ENCODE peak calls at places on chromosomes 13 and 19, in six cellular contexts. L, Q, O, C, R and I are unnamed samples. For H3K4me1 and H3K36me3, the result is how much of the 10 kb centered on the place peaks cover.

GRCh38 chr13:23599083-23599925 is 29.1 kb downstream of the TNFRSF19 start:
- DNase-seq in L (no peak), Q (no peak), O (no peak), C (no peak), R (no peak), I (no peak)

GRCh38 chr13:61029064-61029463 is 386.6 kb downstream of the PCDH20 start:
- DNase-seq in L (no peak), Q (no peak), O (no peak), C (no peak), R (no peak), I (no peak)

GRCh38 chr13:66040506-66040905 is 1189.6 kb downstream of the PCDH9 start:
- DNase-seq in L (no peak), Q (no peak), O (no peak), C (no peak), R (no peak), I (no peak)

GRCh38 chr13:30354481-30355404 is 47.4 kb upstream of the KATNAL1 start:
- DNase-seq in L (no peak), Q (no peak), O (no peak), C (no peak), R (no peak), I (no peak)

GRCh38 chr19:18053571-18054219 is 33.0 kb downstream of the IL12RB1 start:
- DNase-seq in L (no peak), Q (no peak), O (peak), C (no peak), R (no peak), I (no peak)

GRCh38 chr19:36028313-36029041 is 4.2 kb downstream of the CLIP3 start:
- DNase-seq in L (no peak), Q (no peak), O (no peak), C (no peak), R (no peak), I (no peak)

GRCh38 chr19:54606230-54606629 is 12.8 kb downstream of the LILRA1 start:
- DNase-seq in L (no peak), Q (no peak), O (no peak), C (no peak), R (no peak), I (no peak)

GRCh38 chr13:76711515-76712182 is 174.6 kb downstream of the KCTD12 start:
- DNase-seq in L (no peak), Q (no peak), O (peak), C (peak), R (no peak), I (peak)

GRCh38 chr13:98536729-98537128 is 40.2 kb downstream of the STK24 start:
- DNase-seq in L (no peak), Q (no peak), O (no peak), C (no peak), R (no peak), I (no peak)
- H3K4me1 ChIP-seq in L (half or more), Q (half or more), O (under half), C (half or more), R (under half), I (half or more)

GRCh38 chr19:32017341-32017948 is 328.0 kb upstream of the ZNF507 start:
- DNase-seq in L (no peak), Q (no peak), O (peak), C (no peak), R (no peak), I (no peak)

GRCh38 chr19:32022044-32022945 is 323.1 kb upstream of the ZNF507 start:
- DNase-seq in L (no peak), Q (no peak), O (no peak), C (no peak), R (no peak), I (no peak)

GRCh38 chr19:32018014-32018413 is 327.4 kb upstream of the ZNF507 start:
- DNase-seq in L (peak), Q (no peak), O (peak), C (no peak), R (no peak), I (no peak)

GRCh38 chr19:32022946-32023832 is 322.2 kb upstream of the ZNF507 start:
- DNase-seq in L (no peak), Q (no peak), O (no peak), C (no peak), R (peak), I (no peak)

DNA sequence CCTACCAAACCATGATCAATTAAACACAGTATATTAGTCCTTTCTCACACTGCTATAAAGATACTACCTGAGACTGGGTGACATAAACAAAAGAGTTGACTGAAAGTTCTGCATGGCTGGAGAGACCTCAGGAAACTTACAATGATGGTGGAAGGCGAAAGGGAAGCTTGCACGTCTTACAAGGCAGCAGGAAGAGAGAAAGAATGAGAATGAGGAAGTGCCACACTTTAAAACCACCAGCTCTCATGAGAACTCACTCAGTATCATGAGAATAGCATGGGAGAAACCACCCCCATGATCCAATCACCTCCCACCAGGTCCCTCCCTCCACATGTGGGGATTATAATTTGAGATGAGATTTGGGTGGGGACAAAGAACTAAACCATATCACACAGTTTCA is 324.9 kb upstream of the ZNF507 start:
- DNase-seq in L (no peak), Q (no peak), O (no peak), C (no peak), R (no peak), I (no peak)
- H3K36me3 ChIP-seq in L (under half), Q (under half), O (under half), C (under half), R (under half), I (under half)

GRCh38 chr13:98484289-98485219 is 92.4 kb downstream of the STK24 start:
- DNase-seq in L (no peak), Q (peak), O (peak), C (peak), R (peak), I (peak)
- H3K4me1 ChIP-seq in L (half or more), Q (half or more), O (half or more), C (half or more), R (half or more), I (half or more)

GRCh38 chr19:10686661-10687517 is 14.3 kb upstream of the QTRT1 start:
- DNase-seq in L (no peak), Q (no peak), O (peak), C (peak), R (no peak), I (peak)
- H3K36me3 ChIP-seq in L (under half), Q (half or more), O (under half), C (half or more), R (half or more), I (half or more)

DNA sequence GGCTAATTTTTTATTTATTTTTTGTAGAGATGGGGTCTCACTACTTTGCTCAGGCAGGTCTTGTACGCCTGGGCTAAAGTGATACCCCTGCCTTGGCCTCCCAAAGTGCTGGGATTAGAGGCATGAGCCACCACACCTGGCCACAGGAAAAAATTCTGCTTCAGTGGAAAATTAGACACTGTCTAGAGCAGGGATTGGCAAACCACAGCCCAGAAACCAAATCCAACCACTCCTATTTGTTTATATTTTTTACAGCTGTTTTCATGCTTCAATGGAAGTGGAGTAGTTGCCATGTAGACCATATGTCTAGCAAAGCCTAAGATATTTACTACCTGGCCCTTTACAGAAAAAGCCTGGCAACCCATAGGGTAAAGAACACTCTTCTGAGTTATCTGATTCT is 123.7 kb upstream of the MRI1 start:
- DNase-seq in L (no peak), Q (no peak), O (no peak), C (no peak), R (no peak), I (no peak)
- H3K4me1 ChIP-seq in L (under half), Q (under half), O (under half), C (under half), R (under half), I (under half)

DNA sequence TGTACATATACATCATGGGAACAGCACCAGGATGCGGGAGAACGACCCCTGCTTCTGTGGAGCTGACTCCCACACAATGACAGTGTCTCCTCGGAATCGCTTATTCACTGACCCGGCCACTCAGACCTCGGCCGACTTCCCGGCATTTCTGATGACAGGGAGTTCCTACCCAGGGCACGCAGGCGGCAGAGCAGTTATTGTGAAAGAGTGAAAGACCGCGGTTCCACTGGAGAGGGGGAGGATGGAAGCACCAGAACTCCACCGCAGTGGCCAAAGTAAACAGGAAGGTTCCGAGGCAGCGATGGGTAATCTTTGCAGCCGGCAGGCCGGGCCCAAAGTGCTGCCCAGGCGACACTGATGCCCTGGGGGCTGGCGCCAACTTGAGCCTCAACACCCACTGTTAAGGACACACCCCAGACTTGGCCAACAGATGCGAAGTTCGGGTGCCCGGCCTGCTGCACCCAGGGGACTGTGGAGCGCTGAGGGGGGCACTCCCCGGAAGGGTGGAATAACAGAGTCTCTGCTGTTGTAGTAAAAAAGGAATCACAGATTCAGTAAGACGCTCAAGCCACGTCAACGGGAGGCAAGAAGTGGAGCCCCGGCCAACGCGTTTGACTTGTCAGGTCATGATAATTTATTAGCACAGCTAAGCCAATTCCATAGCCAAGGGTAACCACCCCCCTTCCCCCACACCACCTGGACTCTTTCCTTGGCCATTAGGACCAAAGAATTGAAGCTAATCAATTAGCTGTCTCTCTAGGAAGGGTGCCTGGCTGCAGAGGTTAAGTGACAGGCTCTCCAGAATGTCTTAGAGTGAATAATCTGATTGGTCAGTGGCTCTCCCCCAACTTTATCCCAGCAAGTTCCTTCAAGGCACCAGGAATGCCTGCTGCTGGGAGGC is 5.8 kb downstream of the MLLT1 start:
- DNase-seq in L (peak), Q (no peak), O (peak), C (peak), R (no peak), I (peak)
- H3K36me3 ChIP-seq in L (under half), Q (under half), O (under half), C (under half), R (under half), I (under half)